ENCODE peak calls at places on chromosomes 13 and 19, in nine cellular contexts. One of them, this sample, is unnamed. For H3K4me1, the result is how much of the 10 kb centered on the place peaks cover.

GRCh38 chr19:47374876-47375693 is 26.0 kb downstream of the DHX34 start:
- DNase-seq in CD8-positive, alpha-beta T cell: no peak
- DNase-seq in left ventricle myocardium inferior: no peak
- DNase-seq in thoracic aorta: no peak
- DNase-seq in fibroblast of lung: no peak
- DNase-seq in DND-41: no peak
- DNase-seq in left lung: no peak
- DNase-seq in neuronal stem cell: no peak
- DNase-seq in breast epithelium: no peak
- DNase-seq in this sample: no peak

GRCh38 chr13:108460043-108460442 is 169.4 kb upstream of the MYO16 start:
- DNase-seq in CD8-positive, alpha-beta T cell: no peak
- DNase-seq in left ventricle myocardium inferior: no peak
- DNase-seq in thoracic aorta: no peak
- DNase-seq in fibroblast of lung: no peak
- DNase-seq in DND-41: no peak
- DNase-seq in left lung: no peak
- DNase-seq in neuronal stem cell: no peak
- DNase-seq in breast epithelium: no peak
- DNase-seq in this sample: no peak

GRCh38 chr13:25652764-25653163 is 281.0 kb downstream of the ATP8A2 start:
- DNase-seq in CD8-positive, alpha-beta T cell: no peak
- DNase-seq in left ventricle myocardium inferior: no peak
- DNase-seq in thoracic aorta: no peak
- DNase-seq in fibroblast of lung: no peak
- DNase-seq in DND-41: no peak
- DNase-seq in left lung: no peak
- DNase-seq in neuronal stem cell: no peak
- DNase-seq in breast epithelium: no peak
- DNase-seq in this sample: no peak

GRCh38 chr19:5147971-5148793 is 179.3 kb downstream of the KDM4B start:
- DNase-seq in CD8-positive, alpha-beta T cell: no peak
- DNase-seq in left ventricle myocardium inferior: peak
- DNase-seq in thoracic aorta: peak
- DNase-seq in fibroblast of lung: peak
- DNase-seq in DND-41: no peak
- DNase-seq in left lung: peak
- DNase-seq in neuronal stem cell: no peak
- DNase-seq in breast epithelium: no peak
- DNase-seq in this sample: no peak

GRCh38 chr19:1241417-1242095 is at the start of gene ATP5F1D:
- DNase-seq in CD8-positive, alpha-beta T cell: peak
- DNase-seq in left ventricle myocardium inferior: peak
- DNase-seq in thoracic aorta: no peak
- DNase-seq in fibroblast of lung: peak
- DNase-seq in DND-41: peak
- DNase-seq in left lung: peak
- DNase-seq in neuronal stem cell: peak
- DNase-seq in breast epithelium: peak
- DNase-seq in this sample: no peak

GRCh38 chr19:14782978-14783545 is 4.7 kb upstream of the ADGRE2 start:
- DNase-seq in CD8-positive, alpha-beta T cell: no peak
- DNase-seq in left ventricle myocardium inferior: no peak
- DNase-seq in thoracic aorta: no peak
- DNase-seq in fibroblast of lung: no peak
- DNase-seq in DND-41: no peak
- DNase-seq in left lung: no peak
- DNase-seq in neuronal stem cell: no peak
- DNase-seq in breast epithelium: peak
- DNase-seq in this sample: no peak

GRCh38 chr13:30376426-30377311 is 45.6 kb upstream of the UBE2L5 start:
- DNase-seq in CD8-positive, alpha-beta T cell: peak
- DNase-seq in left ventricle myocardium inferior: no peak
- DNase-seq in thoracic aorta: no peak
- DNase-seq in fibroblast of lung: no peak
- DNase-seq in DND-41: peak
- DNase-seq in left lung: peak
- DNase-seq in neuronal stem cell: no peak
- DNase-seq in breast epithelium: no peak
- DNase-seq in this sample: no peak

GRCh38 chr13:48828962-48829405 is 146.7 kb upstream of the FNDC3A start:
- DNase-seq in CD8-positive, alpha-beta T cell: no peak
- DNase-seq in left ventricle myocardium inferior: no peak
- DNase-seq in thoracic aorta: no peak
- DNase-seq in fibroblast of lung: peak
- DNase-seq in DND-41: no peak
- DNase-seq in left lung: no peak
- DNase-seq in neuronal stem cell: no peak
- DNase-seq in breast epithelium: no peak
- DNase-seq in this sample: no peak

GRCh38 chr19:51511353-51511752 is 9.8 kb upstream of the SIGLEC12 start:
- DNase-seq in CD8-positive, alpha-beta T cell: no peak
- DNase-seq in left ventricle myocardium inferior: no peak
- DNase-seq in thoracic aorta: no peak
- DNase-seq in fibroblast of lung: no peak
- DNase-seq in DND-41: peak
- DNase-seq in left lung: no peak
- DNase-seq in neuronal stem cell: no peak
- DNase-seq in breast epithelium: no peak
- DNase-seq in this sample: no peak

GRCh38 chr13:42283574-42283973 is 11.6 kb downstream of the AKAP11 start:
- DNase-seq in CD8-positive, alpha-beta T cell: no peak
- DNase-seq in left ventricle myocardium inferior: no peak
- DNase-seq in thoracic aorta: no peak
- DNase-seq in fibroblast of lung: no peak
- DNase-seq in DND-41: no peak
- DNase-seq in left lung: no peak
- DNase-seq in neuronal stem cell: no peak
- DNase-seq in breast epithelium: no peak
- DNase-seq in this sample: no peak

GRCh38 chr13:19862511-19863313 is 737 bp downstream of the ZMYM5 start:
- DNase-seq in CD8-positive, alpha-beta T cell: peak
- DNase-seq in left ventricle myocardium inferior: peak
- DNase-seq in thoracic aorta: no peak
- DNase-seq in fibroblast of lung: peak
- DNase-seq in DND-41: peak
- DNase-seq in left lung: peak
- DNase-seq in neuronal stem cell: peak
- DNase-seq in breast epithelium: no peak
- DNase-seq in this sample: no peak

GRCh38 chr13:109773276-109773675 is 13.1 kb downstream of the IRS2 start:
- DNase-seq in CD8-positive, alpha-beta T cell: no peak
- DNase-seq in left ventricle myocardium inferior: no peak
- DNase-seq in thoracic aorta: no peak
- DNase-seq in fibroblast of lung: peak
- DNase-seq in DND-41: no peak
- DNase-seq in left lung: no peak
- DNase-seq in neuronal stem cell: no peak
- DNase-seq in breast epithelium: no peak
- DNase-seq in this sample: no peak

GRCh38 chr19:11179716-11180297 is 17.5 kb downstream of the KANK2 start:
- DNase-seq in CD8-positive, alpha-beta T cell: no peak
- DNase-seq in left ventricle myocardium inferior: no peak
- DNase-seq in thoracic aorta: no peak
- DNase-seq in fibroblast of lung: no peak
- DNase-seq in DND-41: no peak
- DNase-seq in left lung: no peak
- DNase-seq in neuronal stem cell: no peak
- DNase-seq in breast epithelium: no peak
- DNase-seq in this sample: no peak

GRCh38 chr13:59409211-59409610 is 754.5 kb downstream of the DIAPH3 start:
- DNase-seq in CD8-positive, alpha-beta T cell: no peak
- DNase-seq in left ventricle myocardium inferior: peak
- DNase-seq in thoracic aorta: no peak
- DNase-seq in fibroblast of lung: peak
- DNase-seq in DND-41: no peak
- DNase-seq in left lung: no peak
- DNase-seq in neuronal stem cell: no peak
- DNase-seq in breast epithelium: no peak
- DNase-seq in this sample: no peak

GRCh38 chr13:56400774-56401173 is 739.9 kb upstream of the PRR20A start:
- DNase-seq in CD8-positive, alpha-beta T cell: no peak
- DNase-seq in left ventricle myocardium inferior: no peak
- DNase-seq in thoracic aorta: no peak
- DNase-seq in fibroblast of lung: no peak
- DNase-seq in DND-41: no peak
- DNase-seq in left lung: no peak
- DNase-seq in neuronal stem cell: no peak
- DNase-seq in breast epithelium: no peak
- DNase-seq in this sample: no peak

GRCh38 chr13:40668335-40668734 is 1.9 kb upstream of the FOXO1 start:
- DNase-seq in CD8-positive, alpha-beta T cell: peak
- DNase-seq in left ventricle myocardium inferior: peak
- DNase-seq in thoracic aorta: no peak
- DNase-seq in fibroblast of lung: no peak
- DNase-seq in DND-41: peak
- DNase-seq in left lung: no peak
- DNase-seq in neuronal stem cell: no peak
- DNase-seq in breast epithelium: no peak
- DNase-seq in this sample: no peak
- H3K4me1 ChIP-seq in CD8-positive, alpha-beta T cell: under half
- H3K4me1 ChIP-seq in left ventricle myocardium inferior: half or more
- H3K4me1 ChIP-seq in thoracic aorta: under half
- H3K4me1 ChIP-seq in fibroblast of lung: under half
- H3K4me1 ChIP-seq in DND-41: under half
- H3K4me1 ChIP-seq in left lung: under half
- H3K4me1 ChIP-seq in neuronal stem cell: under half
- H3K4me1 ChIP-seq in breast epithelium: under half
- H3K4me1 ChIP-seq in this sample: under half

DNA sequence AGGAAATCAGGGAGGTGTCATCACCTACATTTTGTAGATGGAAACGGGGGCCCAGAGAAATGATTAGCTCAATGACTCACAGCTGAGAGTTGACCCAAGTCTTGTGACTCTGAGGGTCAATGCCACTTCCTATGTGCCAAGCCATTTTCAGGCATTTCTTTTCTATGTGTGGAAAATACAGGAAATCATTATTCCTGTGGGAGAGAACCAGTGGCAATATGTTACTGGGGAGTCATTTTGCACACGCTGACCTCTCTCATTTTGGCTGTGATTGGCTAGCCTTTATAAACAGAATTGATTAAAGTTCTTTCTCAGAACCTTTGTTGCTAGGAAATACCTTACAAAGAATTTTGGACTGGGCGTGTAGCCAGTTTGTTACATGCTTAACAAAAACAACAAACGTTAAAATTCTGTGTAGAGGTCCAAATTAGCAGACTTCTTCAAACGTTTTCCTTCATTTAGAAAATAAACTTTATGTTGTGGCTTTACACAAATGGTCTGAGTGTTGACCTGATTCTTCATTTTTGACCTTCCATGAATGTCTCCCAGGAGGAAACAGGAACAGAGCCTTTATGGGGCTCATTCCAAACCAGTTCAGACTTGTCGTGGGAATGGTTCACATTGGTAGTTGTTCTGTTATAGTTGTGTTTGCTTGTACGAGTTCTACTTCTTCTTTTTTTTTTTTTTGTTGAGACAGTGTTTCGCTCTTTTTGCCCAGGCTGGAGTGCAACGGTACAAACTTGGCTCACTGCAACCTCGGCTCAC is 11.4 kb downstream of the PCCA start:
- DNase-seq in CD8-positive, alpha-beta T cell: no peak
- DNase-seq in left ventricle myocardium inferior: no peak
- DNase-seq in thoracic aorta: no peak
- DNase-seq in fibroblast of lung: peak
- DNase-seq in DND-41: no peak
- DNase-seq in left lung: no peak
- DNase-seq in neuronal stem cell: no peak
- DNase-seq in breast epithelium: no peak
- DNase-seq in this sample: no peak
- H3K4me3 ChIP-seq in CD8-positive, alpha-beta T cell: no peak
- H3K4me3 ChIP-seq in left ventricle myocardium inferior: no peak
- H3K4me3 ChIP-seq in thoracic aorta: peak
- H3K4me3 ChIP-seq in fibroblast of lung: peak
- H3K4me3 ChIP-seq in DND-41: no peak
- H3K4me3 ChIP-seq in left lung: no peak
- H3K4me3 ChIP-seq in neuronal stem cell: no peak
- H3K4me3 ChIP-seq in breast epithelium: peak
- H3K4me3 ChIP-seq in this sample: no peak

GRCh38 chr13:106942558-106942957 is 374.6 kb upstream of the ARGLU1 start:
- DNase-seq in CD8-positive, alpha-beta T cell: no peak
- DNase-seq in left ventricle myocardium inferior: no peak
- DNase-seq in thoracic aorta: no peak
- DNase-seq in fibroblast of lung: no peak
- DNase-seq in DND-41: no peak
- DNase-seq in left lung: no peak
- DNase-seq in neuronal stem cell: no peak
- DNase-seq in breast epithelium: no peak
- DNase-seq in this sample: no peak
- H3K4me1 ChIP-seq in CD8-positive, alpha-beta T cell: under half
- H3K4me1 ChIP-seq in left ventricle myocardium inferior: under half
- H3K4me1 ChIP-seq in thoracic aorta: under half
- H3K4me1 ChIP-seq in fibroblast of lung: under half
- H3K4me1 ChIP-seq in DND-41: under half
- H3K4me1 ChIP-seq in left lung: under half
- H3K4me1 ChIP-seq in neuronal stem cell: under half
- H3K4me1 ChIP-seq in breast epithelium: under half
- H3K4me1 ChIP-seq in this sample: under half

DNA sequence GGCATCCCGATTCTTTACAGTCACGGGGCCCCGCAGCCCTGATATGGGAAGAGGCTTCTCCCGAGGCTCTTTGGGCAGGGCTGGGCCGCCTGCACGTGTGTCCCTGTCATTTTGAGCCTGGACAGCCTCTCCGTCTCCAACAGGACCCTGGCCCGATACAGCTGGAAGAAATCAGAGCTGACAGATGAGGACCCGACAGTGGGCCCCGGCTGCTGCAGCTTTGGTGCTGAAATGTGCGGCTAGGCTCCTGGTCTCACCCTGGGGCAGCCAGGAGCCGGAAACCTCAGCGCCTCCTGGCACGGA is 3.2 kb downstream of the PIAS4 start:
- DNase-seq in CD8-positive, alpha-beta T cell: no peak
- DNase-seq in left ventricle myocardium inferior: no peak
- DNase-seq in thoracic aorta: no peak
- DNase-seq in fibroblast of lung: no peak
- DNase-seq in DND-41: no peak
- DNase-seq in left lung: no peak
- DNase-seq in neuronal stem cell: no peak
- DNase-seq in breast epithelium: no peak
- DNase-seq in this sample: no peak
- H3K4me3 ChIP-seq in CD8-positive, alpha-beta T cell: no peak
- H3K4me3 ChIP-seq in left ventricle myocardium inferior: peak
- H3K4me3 ChIP-seq in thoracic aorta: no peak
- H3K4me3 ChIP-seq in fibroblast of lung: no peak
- H3K4me3 ChIP-seq in DND-41: no peak
- H3K4me3 ChIP-seq in left lung: no peak
- H3K4me3 ChIP-seq in neuronal stem cell: no peak
- H3K4me3 ChIP-seq in breast epithelium: no peak
- H3K4me3 ChIP-seq in this sample: no peak

GRCh38 chr13:112772539-112772909 is 82.7 kb downstream of the ATP11A start:
- DNase-seq in CD8-positive, alpha-beta T cell: no peak
- DNase-seq in left ventricle myocardium inferior: no peak
- DNase-seq in thoracic aorta: no peak
- DNase-seq in fibroblast of lung: no peak
- DNase-seq in DND-41: no peak
- DNase-seq in left lung: no peak
- DNase-seq in neuronal stem cell: no peak
- DNase-seq in breast epithelium: no peak
- DNase-seq in this sample: no peak
- H3K4me1 ChIP-seq in CD8-positive, alpha-beta T cell: under half
- H3K4me1 ChIP-seq in left ventricle myocardium inferior: half or more
- H3K4me1 ChIP-seq in thoracic aorta: under half
- H3K4me1 ChIP-seq in fibroblast of lung: under half
- H3K4me1 ChIP-seq in DND-41: under half
- H3K4me1 ChIP-seq in left lung: under half
- H3K4me1 ChIP-seq in neuronal stem cell: under half
- H3K4me1 ChIP-seq in breast epithelium: under half
- H3K4me1 ChIP-seq in this sample: under half